ENCODE peak calls at places on chromosome 20, in ten cellular contexts. I, Y, Z, N, F, X, D, H, L and K are unnamed samples.

GRCh38 chr20:4247898-4248858 is 232.8 kb upstream of the RNF24 start:
- DNase-seq in I (no peak), Y (no peak), Z (no peak), N (no peak), F (no peak), X (no peak), D (no peak), H (no peak), L (no peak), K (no peak)

GRCh38 chr20:14566505-14566904 is 229.1 kb upstream of the FLRT3 start:
- DNase-seq in I (no peak), Y (no peak), Z (no peak), N (no peak), F (no peak), X (no peak), D (no peak), H (peak), L (no peak), K (no peak)

GRCh38 chr20:36852187-36852586 is 23.8 kb upstream of the TLDC2 start:
- DNase-seq in I (no peak), Y (no peak), Z (no peak), N (no peak), F (no peak), X (no peak), D (no peak), H (no peak), L (no peak), K (peak)

GRCh38 chr20:50285376-50286173 is 94.9 kb downstream of the CEBPB start:
- DNase-seq in I (no peak), Y (peak), Z (no peak), N (no peak), F (peak), X (no peak), D (no peak), H (peak), L (no peak), K (peak)

GRCh38 chr20:609371-609964 is 641 bp downstream of the TCF15 start:
- DNase-seq in I (peak), Y (no peak), Z (no peak), N (no peak), F (no peak), X (no peak), D (no peak), H (no peak), L (no peak), K (no peak)

GRCh38 chr20:51372176-51372803 is 170.2 kb downstream of the NFATC2 start:
- DNase-seq in I (peak), Y (peak), Z (peak), N (peak), F (peak), X (peak), D (peak), H (peak), L (peak), K (peak)

GRCh38 chr20:50694379-50695143 is 3.2 kb upstream of the RIPOR3 start:
- DNase-seq in I (no peak), Y (no peak), Z (no peak), N (no peak), F (no peak), X (no peak), D (no peak), H (no peak), L (no peak), K (no peak)

GRCh38 chr20:46243707-46244628 is 64.3 kb downstream of the CDH22 start:
- DNase-seq in I (no peak), Y (no peak), Z (no peak), N (no peak), F (no peak), X (no peak), D (no peak), H (no peak), L (no peak), K (no peak)

GRCh38 chr20:57996465-57996864 is 232.0 kb downstream of the ANKRD60 start:
- DNase-seq in I (no peak), Y (no peak), Z (no peak), N (peak), F (no peak), X (no peak), D (no peak), H (no peak), L (no peak), K (no peak)

GRCh38 chr20:53282217-53282955 is 310.2 kb downstream of the TSHZ2 start:
- DNase-seq in I (no peak), Y (no peak), Z (no peak), N (no peak), F (peak), X (no peak), D (no peak), H (no peak), L (no peak), K (no peak)

GRCh38 chr20:1392443-1392692 is 486 bp downstream of the FKBP1A start:
- DNase-seq in I (no peak), Y (no peak), Z (no peak), N (no peak), F (no peak), X (no peak), D (peak), H (no peak), L (no peak), K (no peak)

GRCh38 chr20:7924692-7925091 is 15.6 kb downstream of the HAO1 start:
- DNase-seq in I (no peak), Y (peak), Z (no peak), N (peak), F (no peak), X (no peak), D (no peak), H (peak), L (no peak), K (no peak)

GRCh38 chr20:48003021-48003420 is 217.7 kb upstream of the SULF2 start:
- DNase-seq in I (no peak), Y (no peak), Z (no peak), N (no peak), F (no peak), X (no peak), D (no peak), H (no peak), L (no peak), K (no peak)

GRCh38 chr20:15220009-15220656 is 882.7 kb upstream of the FLRT3 start:
- DNase-seq in I (no peak), Y (no peak), Z (no peak), N (no peak), F (no peak), X (no peak), D (no peak), H (peak), L (no peak), K (no peak)

GRCh38 chr20:25484224-25484846 is 76.9 kb downstream of the GINS1 start:
- DNase-seq in I (no peak), Y (no peak), Z (no peak), N (no peak), F (no peak), X (no peak), D (no peak), H (no peak), L (no peak), K (no peak)

GRCh38 chr20:62791301-62792181 is 4.7 kb upstream of the MRGBP start:
- DNase-seq in I (peak), Y (peak), Z (peak), N (peak), F (peak), X (peak), D (peak), H (peak), L (peak), K (peak)